ENCODE peak calls at places on chromosomes 6 and 20, in seven cellular contexts. One of them, this sample, is unnamed.
A peak's percentile ranks its signal among the peaks of the same experiment; 100 is the strongest.

GRCh38 chr6:27248783-27249182 is 1.3 kb downstream of the PRSS16 start:
- DNase-seq in left ventricle myocardium inferior: no peak
- DNase-seq in stimulated activated CD8-positive, alpha-beta memory T cell treated with anti-CD3 and anti-CD28 coated beads, Interleukin-12 subunit alpha, Interleukin-12 subunit beta, amount 100 ng/mL, for 4 hours: no peak
- DNase-seq in EL: no peak
- DNase-seq in psoas muscle: no peak
- DNase-seq in iPS-NIHi11: no peak
- DNase-seq in globus pallidus: no peak
- DNase-seq in this sample: no peak

GRCh38 chr6:119620846-119621570 is 271.4 kb upstream of the MAN1A1 start:
- DNase-seq in left ventricle myocardium inferior: no peak
- DNase-seq in stimulated activated CD8-positive, alpha-beta memory T cell treated with anti-CD3 and anti-CD28 coated beads, Interleukin-12 subunit alpha, Interleukin-12 subunit beta, amount 100 ng/mL, for 4 hours: no peak
- DNase-seq in EL: peak; percentile 91
- DNase-seq in psoas muscle: no peak
- DNase-seq in iPS-NIHi11: no peak
- DNase-seq in globus pallidus: no peak
- DNase-seq in this sample: no peak

GRCh38 chr6:97586344-97586743 is 303.3 kb upstream of the MMS22L start:
- DNase-seq in left ventricle myocardium inferior: no peak
- DNase-seq in stimulated activated CD8-positive, alpha-beta memory T cell treated with anti-CD3 and anti-CD28 coated beads, Interleukin-12 subunit alpha, Interleukin-12 subunit beta, amount 100 ng/mL, for 4 hours: no peak
- DNase-seq in EL: no peak
- DNase-seq in psoas muscle: no peak
- DNase-seq in iPS-NIHi11: peak; percentile 27
- DNase-seq in globus pallidus: peak; percentile 58
- DNase-seq in this sample: no peak

GRCh38 chr20:59010321-59010994 is 3.4 kb upstream of the CTSZ start:
- DNase-seq in left ventricle myocardium inferior: no peak
- DNase-seq in stimulated activated CD8-positive, alpha-beta memory T cell treated with anti-CD3 and anti-CD28 coated beads, Interleukin-12 subunit alpha, Interleukin-12 subunit beta, amount 100 ng/mL, for 4 hours: no peak
- DNase-seq in EL: no peak
- DNase-seq in psoas muscle: peak; percentile 27
- DNase-seq in iPS-NIHi11: no peak
- DNase-seq in globus pallidus: no peak
- DNase-seq in this sample: no peak

GRCh38 chr6:128710305-128710704 is 172.6 kb upstream of the LAMA2 start:
- DNase-seq in left ventricle myocardium inferior: no peak
- DNase-seq in stimulated activated CD8-positive, alpha-beta memory T cell treated with anti-CD3 and anti-CD28 coated beads, Interleukin-12 subunit alpha, Interleukin-12 subunit beta, amount 100 ng/mL, for 4 hours: no peak
- DNase-seq in EL: peak; percentile 53
- DNase-seq in psoas muscle: no peak
- DNase-seq in iPS-NIHi11: no peak
- DNase-seq in globus pallidus: no peak
- DNase-seq in this sample: no peak

GRCh38 chr6:74289881-74290280 is 593.9 kb downstream of the CD109 start:
- DNase-seq in left ventricle myocardium inferior: no peak
- DNase-seq in stimulated activated CD8-positive, alpha-beta memory T cell treated with anti-CD3 and anti-CD28 coated beads, Interleukin-12 subunit alpha, Interleukin-12 subunit beta, amount 100 ng/mL, for 4 hours: no peak
- DNase-seq in EL: peak; percentile 14
- DNase-seq in psoas muscle: no peak
- DNase-seq in iPS-NIHi11: no peak
- DNase-seq in globus pallidus: no peak
- DNase-seq in this sample: no peak

GRCh38 chr6:11021003-11021402 is 23.1 kb downstream of the ELOVL2 start:
- DNase-seq in left ventricle myocardium inferior: no peak
- DNase-seq in stimulated activated CD8-positive, alpha-beta memory T cell treated with anti-CD3 and anti-CD28 coated beads, Interleukin-12 subunit alpha, Interleukin-12 subunit beta, amount 100 ng/mL, for 4 hours: no peak
- DNase-seq in EL: no peak
- DNase-seq in psoas muscle: no peak
- DNase-seq in iPS-NIHi11: no peak
- DNase-seq in globus pallidus: no peak
- DNase-seq in this sample: no peak

GRCh38 chr6:118198746-118199145 is 291.7 kb downstream of the SLC35F1 start:
- DNase-seq in left ventricle myocardium inferior: no peak
- DNase-seq in stimulated activated CD8-positive, alpha-beta memory T cell treated with anti-CD3 and anti-CD28 coated beads, Interleukin-12 subunit alpha, Interleukin-12 subunit beta, amount 100 ng/mL, for 4 hours: no peak
- DNase-seq in EL: no peak
- DNase-seq in psoas muscle: no peak
- DNase-seq in iPS-NIHi11: no peak
- DNase-seq in globus pallidus: no peak
- DNase-seq in this sample: no peak

GRCh38 chr6:162147805-162148204 is 579.8 kb downstream of the PRKN start:
- DNase-seq in left ventricle myocardium inferior: no peak
- DNase-seq in stimulated activated CD8-positive, alpha-beta memory T cell treated with anti-CD3 and anti-CD28 coated beads, Interleukin-12 subunit alpha, Interleukin-12 subunit beta, amount 100 ng/mL, for 4 hours: no peak
- DNase-seq in EL: no peak
- DNase-seq in psoas muscle: no peak
- DNase-seq in iPS-NIHi11: no peak
- DNase-seq in globus pallidus: no peak
- DNase-seq in this sample: no peak

GRCh38 chr20:10581823-10582222 is 92.0 kb downstream of the JAG1 start:
- DNase-seq in left ventricle myocardium inferior: no peak
- DNase-seq in stimulated activated CD8-positive, alpha-beta memory T cell treated with anti-CD3 and anti-CD28 coated beads, Interleukin-12 subunit alpha, Interleukin-12 subunit beta, amount 100 ng/mL, for 4 hours: no peak
- DNase-seq in EL: peak; percentile 87
- DNase-seq in psoas muscle: no peak
- DNase-seq in iPS-NIHi11: no peak
- DNase-seq in globus pallidus: no peak
- DNase-seq in this sample: no peak

GRCh38 chr20:62239278-62239879 is 1.1 kb downstream of the OSBPL2 start:
- DNase-seq in left ventricle myocardium inferior: no peak
- DNase-seq in stimulated activated CD8-positive, alpha-beta memory T cell treated with anti-CD3 and anti-CD28 coated beads, Interleukin-12 subunit alpha, Interleukin-12 subunit beta, amount 100 ng/mL, for 4 hours: no peak
- DNase-seq in EL: no peak
- DNase-seq in psoas muscle: no peak
- DNase-seq in iPS-NIHi11: no peak
- DNase-seq in globus pallidus: no peak
- DNase-seq in this sample: peak; percentile 50

GRCh38 chr6:20802596-20802995 is 268.3 kb downstream of the CDKAL1 start:
- DNase-seq in left ventricle myocardium inferior: no peak
- DNase-seq in stimulated activated CD8-positive, alpha-beta memory T cell treated with anti-CD3 and anti-CD28 coated beads, Interleukin-12 subunit alpha, Interleukin-12 subunit beta, amount 100 ng/mL, for 4 hours: no peak
- DNase-seq in EL: no peak
- DNase-seq in psoas muscle: no peak
- DNase-seq in iPS-NIHi11: no peak
- DNase-seq in globus pallidus: no peak
- DNase-seq in this sample: no peak

GRCh38 chr6:68778356-68779020 is 143.4 kb downstream of the ADGRB3 start:
- DNase-seq in left ventricle myocardium inferior: no peak
- DNase-seq in stimulated activated CD8-positive, alpha-beta memory T cell treated with anti-CD3 and anti-CD28 coated beads, Interleukin-12 subunit alpha, Interleukin-12 subunit beta, amount 100 ng/mL, for 4 hours: no peak
- DNase-seq in EL: peak; percentile 3
- DNase-seq in psoas muscle: no peak
- DNase-seq in iPS-NIHi11: peak; percentile 55
- DNase-seq in globus pallidus: peak; percentile 95
- DNase-seq in this sample: peak; percentile 2

GRCh38 chr6:24489881-24490280 is 503 bp upstream of the GPLD1 start:
- DNase-seq in left ventricle myocardium inferior: no peak
- DNase-seq in stimulated activated CD8-positive, alpha-beta memory T cell treated with anti-CD3 and anti-CD28 coated beads, Interleukin-12 subunit alpha, Interleukin-12 subunit beta, amount 100 ng/mL, for 4 hours: no peak
- DNase-seq in EL: no peak
- DNase-seq in psoas muscle: no peak
- DNase-seq in iPS-NIHi11: no peak
- DNase-seq in globus pallidus: no peak
- DNase-seq in this sample: peak; percentile 51

GRCh38 chr6:144585217-144585814 is 300.2 kb downstream of the UTRN start:
- DNase-seq in left ventricle myocardium inferior: no peak
- DNase-seq in stimulated activated CD8-positive, alpha-beta memory T cell treated with anti-CD3 and anti-CD28 coated beads, Interleukin-12 subunit alpha, Interleukin-12 subunit beta, amount 100 ng/mL, for 4 hours: no peak
- DNase-seq in EL: peak; percentile 48
- DNase-seq in psoas muscle: no peak
- DNase-seq in iPS-NIHi11: peak; percentile 21
- DNase-seq in globus pallidus: peak; percentile 47
- DNase-seq in this sample: no peak

GRCh38 chr20:43942661-43943285 is 28.1 kb downstream of the TOX2 start:
- DNase-seq in left ventricle myocardium inferior: no peak
- DNase-seq in stimulated activated CD8-positive, alpha-beta memory T cell treated with anti-CD3 and anti-CD28 coated beads, Interleukin-12 subunit alpha, Interleukin-12 subunit beta, amount 100 ng/mL, for 4 hours: no peak
- DNase-seq in EL: peak; percentile 66
- DNase-seq in psoas muscle: no peak
- DNase-seq in iPS-NIHi11: no peak
- DNase-seq in globus pallidus: no peak
- DNase-seq in this sample: no peak

GRCh38 chr6:37106982-37107453 is 62.9 kb upstream of the PIM1 start:
- DNase-seq in left ventricle myocardium inferior: no peak
- DNase-seq in stimulated activated CD8-positive, alpha-beta memory T cell treated with anti-CD3 and anti-CD28 coated beads, Interleukin-12 subunit alpha, Interleukin-12 subunit beta, amount 100 ng/mL, for 4 hours: no peak
- DNase-seq in EL: no peak
- DNase-seq in psoas muscle: no peak
- DNase-seq in iPS-NIHi11: no peak
- DNase-seq in globus pallidus: no peak
- DNase-seq in this sample: no peak

GRCh38 chr20:45415822-45416637 is at the start of gene PIGT:
- DNase-seq in left ventricle myocardium inferior: peak; percentile 86
- DNase-seq in stimulated activated CD8-positive, alpha-beta memory T cell treated with anti-CD3 and anti-CD28 coated beads, Interleukin-12 subunit alpha, Interleukin-12 subunit beta, amount 100 ng/mL, for 4 hours: peak; percentile 81
- DNase-seq in EL: peak; percentile 86
- DNase-seq in psoas muscle: peak; percentile 91
- DNase-seq in iPS-NIHi11: peak; percentile 91
- DNase-seq in globus pallidus: peak; percentile 88
- DNase-seq in this sample: peak; percentile 85

GRCh38 chr6:33850869-33851541 is 47.2 kb upstream of the MLN start:
- DNase-seq in left ventricle myocardium inferior: peak; percentile 27
- DNase-seq in stimulated activated CD8-positive, alpha-beta memory T cell treated with anti-CD3 and anti-CD28 coated beads, Interleukin-12 subunit alpha, Interleukin-12 subunit beta, amount 100 ng/mL, for 4 hours: no peak
- DNase-seq in EL: no peak
- DNase-seq in psoas muscle: no peak
- DNase-seq in iPS-NIHi11: no peak
- DNase-seq in globus pallidus: no peak
- DNase-seq in this sample: no peak

GRCh38 chr20:17059465-17059864 is 167.4 kb upstream of the PCSK2 start:
- DNase-seq in left ventricle myocardium inferior: no peak
- DNase-seq in stimulated activated CD8-positive, alpha-beta memory T cell treated with anti-CD3 and anti-CD28 coated beads, Interleukin-12 subunit alpha, Interleukin-12 subunit beta, amount 100 ng/mL, for 4 hours: no peak
- DNase-seq in EL: peak; percentile 28
- DNase-seq in psoas muscle: no peak
- DNase-seq in iPS-NIHi11: no peak
- DNase-seq in globus pallidus: no peak
- DNase-seq in this sample: no peak

GRCh38 chr6:159836294-159837140 is 36.4 kb downstream of the PNLDC1 start:
- DNase-seq in left ventricle myocardium inferior: peak; percentile 71
- DNase-seq in stimulated activated CD8-positive, alpha-beta memory T cell treated with anti-CD3 and anti-CD28 coated beads, Interleukin-12 subunit alpha, Interleukin-12 subunit beta, amount 100 ng/mL, for 4 hours: no peak
- DNase-seq in EL: no peak
- DNase-seq in psoas muscle: peak; percentile 73
- DNase-seq in iPS-NIHi11: no peak
- DNase-seq in globus pallidus: no peak
- DNase-seq in this sample: peak; percentile 28

GRCh38 chr6:136659991-136660499 is 109.8 kb upstream of the MAP7 start:
- DNase-seq in left ventricle myocardium inferior: no peak
- DNase-seq in stimulated activated CD8-positive, alpha-beta memory T cell treated with anti-CD3 and anti-CD28 coated beads, Interleukin-12 subunit alpha, Interleukin-12 subunit beta, amount 100 ng/mL, for 4 hours: no peak
- DNase-seq in EL: no peak
- DNase-seq in psoas muscle: no peak
- DNase-seq in iPS-NIHi11: no peak
- DNase-seq in globus pallidus: no peak
- DNase-seq in this sample: no peak

GRCh38 chr6:37861452-37861851 is 41.9 kb downstream of the ZFAND3 start:
- DNase-seq in left ventricle myocardium inferior: no peak
- DNase-seq in stimulated activated CD8-positive, alpha-beta memory T cell treated with anti-CD3 and anti-CD28 coated beads, Interleukin-12 subunit alpha, Interleukin-12 subunit beta, amount 100 ng/mL, for 4 hours: no peak
- DNase-seq in EL: no peak
- DNase-seq in psoas muscle: no peak
- DNase-seq in iPS-NIHi11: no peak
- DNase-seq in globus pallidus: no peak
- DNase-seq in this sample: no peak

GRCh38 chr6:159151266-159151855 is 17.8 kb upstream of the FNDC1 start:
- DNase-seq in left ventricle myocardium inferior: peak; percentile 28
- DNase-seq in stimulated activated CD8-positive, alpha-beta memory T cell treated with anti-CD3 and anti-CD28 coated beads, Interleukin-12 subunit alpha, Interleukin-12 subunit beta, amount 100 ng/mL, for 4 hours: no peak
- DNase-seq in EL: peak; percentile 53
- DNase-seq in psoas muscle: no peak
- DNase-seq in iPS-NIHi11: peak; percentile 62
- DNase-seq in globus pallidus: peak; percentile 18
- DNase-seq in this sample: peak; percentile 59

GRCh38 chr6:127069659-127070279 is 48.7 kb upstream of the RSPO3 start:
- DNase-seq in left ventricle myocardium inferior: no peak
- DNase-seq in stimulated activated CD8-positive, alpha-beta memory T cell treated with anti-CD3 and anti-CD28 coated beads, Interleukin-12 subunit alpha, Interleukin-12 subunit beta, amount 100 ng/mL, for 4 hours: no peak
- DNase-seq in EL: peak; percentile 31
- DNase-seq in psoas muscle: no peak
- DNase-seq in iPS-NIHi11: peak; percentile 36
- DNase-seq in globus pallidus: no peak
- DNase-seq in this sample: no peak

GRCh38 chr6:45187841-45188240 is 140.3 kb upstream of the RUNX2 start:
- DNase-seq in left ventricle myocardium inferior: no peak
- DNase-seq in stimulated activated CD8-positive, alpha-beta memory T cell treated with anti-CD3 and anti-CD28 coated beads, Interleukin-12 subunit alpha, Interleukin-12 subunit beta, amount 100 ng/mL, for 4 hours: no peak
- DNase-seq in EL: peak; percentile 57
- DNase-seq in psoas muscle: no peak
- DNase-seq in iPS-NIHi11: no peak
- DNase-seq in globus pallidus: no peak
- DNase-seq in this sample: no peak

GRCh38 chr20:6613280-6613861 is 154.1 kb upstream of the BMP2 start:
- DNase-seq in left ventricle myocardium inferior: no peak
- DNase-seq in stimulated activated CD8-positive, alpha-beta memory T cell treated with anti-CD3 and anti-CD28 coated beads, Interleukin-12 subunit alpha, Interleukin-12 subunit beta, amount 100 ng/mL, for 4 hours: no peak
- DNase-seq in EL: no peak
- DNase-seq in psoas muscle: no peak
- DNase-seq in iPS-NIHi11: no peak
- DNase-seq in globus pallidus: no peak
- DNase-seq in this sample: no peak

GRCh38 chr6:37176268-37177082 is 6.5 kb downstream of the PIM1 start:
- DNase-seq in left ventricle myocardium inferior: no peak
- DNase-seq in stimulated activated CD8-positive, alpha-beta memory T cell treated with anti-CD3 and anti-CD28 coated beads, Interleukin-12 subunit alpha, Interleukin-12 subunit beta, amount 100 ng/mL, for 4 hours: no peak
- DNase-seq in EL: no peak
- DNase-seq in psoas muscle: no peak
- DNase-seq in iPS-NIHi11: no peak
- DNase-seq in globus pallidus: no peak
- DNase-seq in this sample: no peak

GRCh38 chr20:23937303-23938117 is 51.1 kb downstream of the GGTLC1 start:
- DNase-seq in left ventricle myocardium inferior: peak; percentile 36
- DNase-seq in stimulated activated CD8-positive, alpha-beta memory T cell treated with anti-CD3 and anti-CD28 coated beads, Interleukin-12 subunit alpha, Interleukin-12 subunit beta, amount 100 ng/mL, for 4 hours: peak; percentile 38
- DNase-seq in EL: peak; percentile 47
- DNase-seq in psoas muscle: no peak
- DNase-seq in iPS-NIHi11: peak; percentile 70
- DNase-seq in globus pallidus: peak; percentile 68
- DNase-seq in this sample: peak; percentile 72

GRCh38 chr6:87698618-87699017 is 3.4 kb downstream of the AKIRIN2 start:
- DNase-seq in left ventricle myocardium inferior: no peak
- DNase-seq in stimulated activated CD8-positive, alpha-beta memory T cell treated with anti-CD3 and anti-CD28 coated beads, Interleukin-12 subunit alpha, Interleukin-12 subunit beta, amount 100 ng/mL, for 4 hours: no peak
- DNase-seq in EL: peak; percentile 25
- DNase-seq in psoas muscle: no peak
- DNase-seq in iPS-NIHi11: no peak
- DNase-seq in globus pallidus: no peak
- DNase-seq in this sample: no peak

GRCh38 chr6:56713285-56713684 is 70.6 kb upstream of the DST start:
- DNase-seq in left ventricle myocardium inferior: no peak
- DNase-seq in stimulated activated CD8-positive, alpha-beta memory T cell treated with anti-CD3 and anti-CD28 coated beads, Interleukin-12 subunit alpha, Interleukin-12 subunit beta, amount 100 ng/mL, for 4 hours: no peak
- DNase-seq in EL: peak; percentile 92
- DNase-seq in psoas muscle: peak; percentile 54
- DNase-seq in iPS-NIHi11: no peak
- DNase-seq in globus pallidus: no peak
- DNase-seq in this sample: peak; percentile 36

GRCh38 chr20:54172856-54173652 is 732 bp downstream of the CYP24A1 start:
- DNase-seq in left ventricle myocardium inferior: no peak
- DNase-seq in stimulated activated CD8-positive, alpha-beta memory T cell treated with anti-CD3 and anti-CD28 coated beads, Interleukin-12 subunit alpha, Interleukin-12 subunit beta, amount 100 ng/mL, for 4 hours: no peak
- DNase-seq in EL: no peak
- DNase-seq in psoas muscle: no peak
- DNase-seq in iPS-NIHi11: peak; percentile 48
- DNase-seq in globus pallidus: no peak
- DNase-seq in this sample: no peak

GRCh38 chr6:163536770-163537169 is 122.3 kb downstream of the QKI start:
- DNase-seq in left ventricle myocardium inferior: no peak
- DNase-seq in stimulated activated CD8-positive, alpha-beta memory T cell treated with anti-CD3 and anti-CD28 coated beads, Interleukin-12 subunit alpha, Interleukin-12 subunit beta, amount 100 ng/mL, for 4 hours: no peak
- DNase-seq in EL: peak; percentile 57
- DNase-seq in psoas muscle: no peak
- DNase-seq in iPS-NIHi11: no peak
- DNase-seq in globus pallidus: no peak
- DNase-seq in this sample: no peak